ENCODE peak calls at places on chromosomes 11 and 22, in four cellular contexts. One of them, this sample, is unnamed.

GRCh38 chr11:97739892-97740782 is 1280.6 kb upstream of the CNTN5 start:
- DNase-seq in MM.1S: no peak
- DNase-seq in A549: no peak
- DNase-seq in left ventricle myocardium inferior: no peak
- DNase-seq in this sample: no peak

GRCh38 chr11:45176996-45177395 is 30.6 kb downstream of the PRDM11 start:
- DNase-seq in left ventricle myocardium inferior: no peak
- DNase-seq in A549: no peak
- DNase-seq in MM.1S: no peak
- DNase-seq in this sample: no peak

GRCh38 chr11:65593518-65594414 is 1.8 kb downstream of the KCNK7 start:
- DNase-seq in A549: no peak
- DNase-seq in MM.1S: peak; percentile 13
- DNase-seq in left ventricle myocardium inferior: no peak
- DNase-seq in this sample: no peak

GRCh38 chr11:56151376-56151775 is 8.7 kb downstream of the OR8K5 start:
- DNase-seq in left ventricle myocardium inferior: no peak
- DNase-seq in A549: no peak
- DNase-seq in MM.1S: no peak
- DNase-seq in this sample: no peak

GRCh38 chr11:102458531-102458930 is 6.0 kb upstream of the TMEM123 start:
- DNase-seq in left ventricle myocardium inferior: no peak
- DNase-seq in A549: no peak
- DNase-seq in MM.1S: no peak
- DNase-seq in this sample: no peak

GRCh38 chr11:44263711-44264110 is 46.2 kb downstream of the ALX4 start:
- DNase-seq in A549: no peak
- DNase-seq in MM.1S: no peak
- DNase-seq in left ventricle myocardium inferior: no peak
- DNase-seq in this sample: no peak

GRCh38 chr22:32920032-32920628 is 118.6 kb downstream of the TIMP3 start:
- DNase-seq in MM.1S: no peak
- DNase-seq in A549: no peak
- DNase-seq in left ventricle myocardium inferior: peak; percentile 55
- DNase-seq in this sample: no peak

GRCh38 chr11:100396281-100396680 is 290.8 kb upstream of the ARHGAP42 start:
- DNase-seq in left ventricle myocardium inferior: no peak
- DNase-seq in A549: no peak
- DNase-seq in MM.1S: no peak
- DNase-seq in this sample: no peak

GRCh38 chr22:46029574-46030200 is 52.7 kb upstream of the WNT7B start:
- DNase-seq in A549: no peak
- DNase-seq in MM.1S: no peak
- DNase-seq in left ventricle myocardium inferior: peak; percentile 8
- DNase-seq in this sample: no peak

GRCh38 chr22:20956258-20957117 is 10.6 kb upstream of the AIFM3 start:
- DNase-seq in MM.1S: no peak
- DNase-seq in A549: peak; percentile 23
- DNase-seq in left ventricle myocardium inferior: no peak
- DNase-seq in this sample: peak; percentile 54

GRCh38 chr22:21568207-21569075 is 927 bp downstream of the UBE2L3 start:
- DNase-seq in MM.1S: peak; percentile 43
- DNase-seq in left ventricle myocardium inferior: peak; percentile 19
- DNase-seq in A549: no peak
- DNase-seq in this sample: no peak

GRCh38 chr11:113018913-113019312 is 57.7 kb downstream of the NCAM1 start:
- DNase-seq in A549: no peak
- DNase-seq in left ventricle myocardium inferior: no peak
- DNase-seq in MM.1S: no peak
- DNase-seq in this sample: no peak

GRCh38 chr22:29503811-29504372 is 23.9 kb downstream of the NEFH start:
- DNase-seq in A549: no peak
- DNase-seq in MM.1S: no peak
- DNase-seq in left ventricle myocardium inferior: peak; percentile 49
- DNase-seq in this sample: no peak

GRCh38 chr11:19664896-19665548 is 47.6 kb upstream of the NAV2 start:
- DNase-seq in A549: no peak
- DNase-seq in left ventricle myocardium inferior: no peak
- DNase-seq in MM.1S: no peak
- DNase-seq in this sample: no peak

GRCh38 chr11:79466411-79466810 is 25.6 kb upstream of the TENM4 start:
- DNase-seq in MM.1S: no peak
- DNase-seq in A549: no peak
- DNase-seq in left ventricle myocardium inferior: no peak
- DNase-seq in this sample: no peak

GRCh38 chr11:9861860-9862725 is 198.2 kb downstream of the SWAP70 start:
- DNase-seq in MM.1S: peak; percentile 84
- DNase-seq in A549: peak; percentile 58
- DNase-seq in left ventricle myocardium inferior: no peak
- DNase-seq in this sample: peak; percentile 81

GRCh38 chr11:75301131-75301530 is 50.3 kb downstream of the ARRB1 start:
- DNase-seq in MM.1S: no peak
- DNase-seq in left ventricle myocardium inferior: no peak
- DNase-seq in A549: no peak
- DNase-seq in this sample: no peak

GRCh38 chr11:105937738-105938137 is 84.3 kb downstream of the MSANTD4 start:
- DNase-seq in MM.1S: no peak
- DNase-seq in left ventricle myocardium inferior: no peak
- DNase-seq in A549: no peak
- DNase-seq in this sample: no peak

GRCh38 chr11:65446446-65447277 is 24.1 kb downstream of the NEAT1 start:
- DNase-seq in A549: no peak
- DNase-seq in left ventricle myocardium inferior: peak; percentile 56
- DNase-seq in MM.1S: no peak
- DNase-seq in this sample: no peak

GRCh38 chr11:11987503-11988022 is 20.9 kb downstream of the DKK3 start:
- DNase-seq in left ventricle myocardium inferior: no peak
- DNase-seq in A549: no peak
- DNase-seq in MM.1S: no peak
- DNase-seq in this sample: no peak

GRCh38 chr11:115360186-115360824 is 143.9 kb downstream of the CADM1 start:
- DNase-seq in MM.1S: no peak
- DNase-seq in A549: no peak
- DNase-seq in left ventricle myocardium inferior: no peak
- DNase-seq in this sample: no peak

GRCh38 chr11:21476588-21476987 is 716.3 kb upstream of the ANO5 start:
- DNase-seq in left ventricle myocardium inferior: no peak
- DNase-seq in A549: no peak
- DNase-seq in MM.1S: no peak
- DNase-seq in this sample: no peak

GRCh38 chr11:110123003-110123402 is 29.8 kb downstream of the ZC3H12C start:
- DNase-seq in A549: no peak
- DNase-seq in MM.1S: no peak
- DNase-seq in left ventricle myocardium inferior: no peak
- DNase-seq in this sample: no peak

GRCh38 chr11:66004186-66004585 is 1.9 kb downstream of the BANF1 start:
- DNase-seq in A549: no peak
- DNase-seq in MM.1S: no peak
- DNase-seq in left ventricle myocardium inferior: no peak
- DNase-seq in this sample: no peak

GRCh38 chr11:128904872-128905344 is 13.8 kb downstream of the KCNJ5 start:
- DNase-seq in A549: peak; percentile 50
- DNase-seq in MM.1S: no peak
- DNase-seq in left ventricle myocardium inferior: peak; percentile 48
- DNase-seq in this sample: no peak

GRCh38 chr11:128361451-128362020 is 225.8 kb downstream of the ETS1 start:
- DNase-seq in MM.1S: peak; percentile 9
- DNase-seq in A549: no peak
- DNase-seq in left ventricle myocardium inferior: no peak
- DNase-seq in this sample: no peak

DNA sequence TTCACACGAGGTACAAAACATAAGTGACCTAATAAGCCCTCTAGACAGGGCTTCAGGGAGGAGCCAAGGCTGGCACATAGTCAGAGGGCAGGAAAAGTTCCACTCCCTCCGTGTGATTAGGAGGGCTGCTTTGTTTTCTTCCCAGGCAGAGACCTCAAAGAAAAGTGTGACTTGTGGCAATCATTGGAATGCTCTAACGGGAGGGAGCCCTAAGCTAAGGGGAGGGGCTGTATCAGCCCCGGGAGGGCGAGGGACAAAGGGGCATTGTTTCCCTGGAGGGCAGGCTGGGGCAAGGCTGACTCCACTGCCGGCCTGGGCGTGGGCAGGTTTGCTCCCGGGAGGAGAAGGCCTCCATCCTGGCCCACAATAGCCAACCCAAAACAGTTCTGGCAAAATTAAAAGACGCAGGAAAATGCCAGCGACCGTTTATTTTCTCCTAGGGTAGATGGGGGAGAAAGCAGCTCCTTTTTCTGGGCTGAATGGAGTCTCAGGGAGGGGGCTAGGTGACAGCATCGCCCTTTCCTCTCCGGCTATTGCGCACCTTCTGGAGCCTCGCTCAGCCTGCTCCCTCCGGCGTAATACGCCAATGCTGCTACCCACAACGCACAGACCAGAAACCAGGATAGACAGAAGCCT is 60.1 kb downstream of the ENDOD1 start:
- DNase-seq in MM.1S: no peak
- DNase-seq in A549: no peak
- DNase-seq in left ventricle myocardium inferior: peak; percentile 35
- DNase-seq in this sample: no peak
- H3K4me1 ChIP-seq in MM.1S: peaks cover 48% of the 10 kb centered on the region
- H3K4me1 ChIP-seq in A549: peaks cover 12% of the 10 kb centered on the region
- H3K4me1 ChIP-seq in left ventricle myocardium inferior: peaks cover 43% of the 10 kb centered on the region
- H3K4me1 ChIP-seq in this sample: peaks cover 1% of the 10 kb centered on the region

GRCh38 chr11:86037743-86038142 is 31.1 kb downstream of the PICALM start:
- DNase-seq in A549: no peak
- DNase-seq in left ventricle myocardium inferior: no peak
- DNase-seq in MM.1S: no peak
- DNase-seq in this sample: no peak
- H3K9me3 ChIP-seq in A549: no peaks in the 10 kb centered on the region
- H3K9me3 ChIP-seq in left ventricle myocardium inferior: no peaks in the 10 kb centered on the region
- H3K9me3 ChIP-seq in MM.1S: no peaks in the 10 kb centered on the region
- H3K9me3 ChIP-seq in this sample: no peaks in the 10 kb centered on the region

GRCh38 chr22:41481131-41481830 is 12.4 kb downstream of the ACO2 start:
- DNase-seq in A549: no peak
- DNase-seq in MM.1S: no peak
- DNase-seq in left ventricle myocardium inferior: peak; percentile 24
- DNase-seq in this sample: no peak
- H3K4me1 ChIP-seq in A549: no peaks in the 10 kb centered on the region
- H3K4me1 ChIP-seq in MM.1S: no peaks in the 10 kb centered on the region
- H3K4me1 ChIP-seq in left ventricle myocardium inferior: peaks cover 100% of the 10 kb centered on the region
- H3K4me1 ChIP-seq in this sample: peaks cover 13% of the 10 kb centered on the region

DNA sequence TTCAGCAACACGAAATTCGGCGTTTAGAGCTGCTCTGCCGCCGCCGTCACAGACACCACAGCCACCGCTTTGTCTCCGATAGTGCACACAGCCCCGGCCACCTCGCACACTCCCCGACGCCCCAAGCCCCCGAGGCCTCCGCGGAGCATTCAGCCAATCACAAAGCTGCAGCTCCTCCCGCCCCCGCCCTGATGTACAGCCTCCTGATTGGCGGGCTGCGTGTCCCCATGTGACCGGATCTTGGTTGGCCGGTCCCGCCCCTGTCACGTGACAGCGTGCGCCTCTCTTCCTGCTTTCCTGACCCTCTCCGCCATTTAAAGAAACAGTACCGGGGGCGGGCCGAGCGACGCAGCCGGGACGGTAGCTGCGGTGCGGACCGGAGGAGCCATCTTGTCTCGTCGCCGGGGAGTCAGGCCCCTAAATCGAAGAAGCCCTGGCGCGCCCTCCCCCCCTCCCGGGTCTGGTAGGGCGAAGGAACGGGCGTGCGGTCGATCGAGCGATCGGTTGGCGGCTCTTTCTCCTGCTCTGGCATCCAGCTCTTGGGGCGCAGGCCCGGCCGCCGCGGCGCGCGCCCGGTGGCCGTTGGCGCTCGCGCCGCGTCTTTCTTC is at the start of gene TUG1:
- DNase-seq in A549: peak; percentile 95
- DNase-seq in left ventricle myocardium inferior: peak; percentile 99
- DNase-seq in MM.1S: peak; percentile 98
- DNase-seq in this sample: peak; percentile 94
- H3K9me3 ChIP-seq in A549: peaks cover 47% of the 10 kb centered on the region
- H3K9me3 ChIP-seq in left ventricle myocardium inferior: peaks cover 55% of the 10 kb centered on the region
- H3K9me3 ChIP-seq in MM.1S: no peaks in the 10 kb centered on the region
- H3K9me3 ChIP-seq in this sample: no peaks in the 10 kb centered on the region

DNA sequence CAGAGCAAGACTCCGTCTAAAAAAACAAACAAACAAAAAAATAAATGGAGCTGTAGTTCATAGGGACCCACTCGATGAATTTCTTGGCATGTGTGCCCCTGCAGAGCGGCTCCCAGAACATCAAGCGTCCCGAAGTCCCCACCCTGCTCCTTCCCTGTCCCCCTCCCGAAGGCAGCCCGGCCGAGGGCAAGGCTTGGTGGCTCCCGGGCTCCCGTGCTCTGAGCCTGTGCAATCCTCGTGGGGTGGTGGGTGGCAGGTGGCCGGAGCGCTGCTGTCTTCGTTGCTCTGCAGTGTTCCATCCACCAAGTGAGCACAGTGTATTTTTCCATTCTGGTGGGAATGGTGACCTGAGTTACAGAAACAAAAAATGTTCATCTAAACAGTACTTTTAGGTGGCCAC is 33.5 kb upstream of the GAL start:
- DNase-seq in left ventricle myocardium inferior: no peak
- DNase-seq in A549: no peak
- DNase-seq in MM.1S: no peak
- DNase-seq in this sample: no peak
- H3K4me1 ChIP-seq in left ventricle myocardium inferior: no peaks in the 10 kb centered on the region
- H3K4me1 ChIP-seq in A549: no peaks in the 10 kb centered on the region
- H3K4me1 ChIP-seq in MM.1S: no peaks in the 10 kb centered on the region
- H3K4me1 ChIP-seq in this sample: peaks cover 7% of the 10 kb centered on the region

GRCh38 chr22:47301820-47302475 is 539.5 kb downstream of the TBC1D22A start:
- DNase-seq in A549: no peak
- DNase-seq in MM.1S: no peak
- DNase-seq in left ventricle myocardium inferior: no peak
- DNase-seq in this sample: no peak

GRCh38 chr22:47307326-47307725 is 544.9 kb downstream of the TBC1D22A start:
- DNase-seq in left ventricle myocardium inferior: no peak
- DNase-seq in A549: no peak
- DNase-seq in MM.1S: no peak
- DNase-seq in this sample: no peak

GRCh38 chr22:47303161-47303890 is 540.9 kb downstream of the TBC1D22A start:
- DNase-seq in MM.1S: no peak
- DNase-seq in left ventricle myocardium inferior: no peak
- DNase-seq in A549: no peak
- DNase-seq in this sample: no peak

GRCh38 chr22:47304191-47304831 is 541.9 kb downstream of the TBC1D22A start:
- DNase-seq in MM.1S: no peak
- DNase-seq in left ventricle myocardium inferior: no peak
- DNase-seq in A549: no peak
- DNase-seq in this sample: no peak

GRCh38 chr22:47304854-47305253 is 542.4 kb downstream of the TBC1D22A start:
- DNase-seq in left ventricle myocardium inferior: no peak
- DNase-seq in A549: no peak
- DNase-seq in MM.1S: no peak
- DNase-seq in this sample: no peak
- H3K9me3 ChIP-seq in left ventricle myocardium inferior: no peaks in the 10 kb centered on the region
- H3K9me3 ChIP-seq in A549: no peaks in the 10 kb centered on the region
- H3K9me3 ChIP-seq in MM.1S: no peaks in the 10 kb centered on the region
- H3K9me3 ChIP-seq in this sample: peaks cover 19% of the 10 kb centered on the region